ENCODE peak calls at places on chromosomes 13 and 19, in nine cellular contexts. F is foreskin fibroblast, I is neural crest cell, P is Panc1, Q is AG09319, R is kidney epithelial cell, E is Peyer's patch, G is PC-3, N is cardiac muscle cell. W is an unnamed sample.

GRCh38 chr13:92265408-92265807 is 867.0 kb downstream of the GPC5 start:
- DNase-seq in F (no peak), G (no peak), I (no peak), Q (no peak), E (no peak), R (no peak), N (peak), P (no peak), W (no peak)

GRCh38 chr19:43598445-43599240 is 2.2 kb downstream of the ZNF576 start:
- DNase-seq in N (no peak), R (no peak), I (no peak), E (no peak), G (no peak), Q (no peak), F (no peak), P (no peak), W (no peak)

GRCh38 chr19:48400018-48400742 is 6.7 kb downstream of the GRIN2D start:
- DNase-seq in N (peak), G (peak), E (no peak), F (peak), Q (no peak), R (no peak), P (no peak), I (peak), W (peak)

GRCh38 chr19:5850743-5851293 is 431 bp downstream of the FUT3 start:
- DNase-seq in E (peak), G (peak), P (no peak), Q (peak), N (peak), F (peak), R (no peak), I (no peak), W (no peak)

GRCh38 chr19:10461047-10461949 is 41.0 kb downstream of the PDE4A start:
- DNase-seq in N (peak), I (peak), R (peak), E (peak), P (no peak), G (peak), F (peak), Q (peak), W (peak)

GRCh38 chr19:46494115-46494935 is 1.3 kb downstream of the PNMA8B start:
- DNase-seq in Q (no peak), F (no peak), N (no peak), R (no peak), E (no peak), I (no peak), G (no peak), P (no peak), W (no peak)

GRCh38 chr13:100520936-100521765 is 67.4 kb downstream of the GGACT start:
- DNase-seq in E (no peak), Q (no peak), P (no peak), G (no peak), N (no peak), F (no peak), I (peak), R (no peak), W (no peak)

GRCh38 chr13:37412271-37412683 is 186.3 kb downstream of the POSTN start:
- DNase-seq in R (no peak), N (no peak), I (no peak), P (no peak), G (no peak), E (no peak), Q (no peak), F (peak), W (no peak)

GRCh38 chr19:13644648-13645047 is 119.7 kb upstream of the MRI1 start:
- DNase-seq in G (no peak), R (no peak), Q (no peak), E (no peak), F (no peak), N (no peak), I (no peak), P (no peak), W (peak)

GRCh38 chr19:46076951-46077814 is 36.4 kb upstream of the IGFL4 start:
- DNase-seq in N (peak), E (peak), I (peak), Q (peak), F (peak), R (no peak), G (peak), P (no peak), W (peak)

GRCh38 chr19:33808399-33808798 is 11.7 kb downstream of the KCTD15 start:
- DNase-seq in P (no peak), Q (no peak), E (no peak), I (no peak), F (no peak), R (no peak), G (no peak), N (no peak), W (no peak)

GRCh38 chr13:52411629-52412028 is 5.7 kb upstream of the THSD1 start:
- DNase-seq in Q (no peak), R (peak), I (no peak), F (peak), G (peak), E (no peak), N (no peak), P (no peak), W (no peak)

GRCh38 chr13:33348366-33348765 is 62.8 kb upstream of the STARD13 start:
- DNase-seq in Q (no peak), I (no peak), R (no peak), N (peak), E (no peak), G (peak), F (no peak), P (no peak), W (no peak)

GRCh38 chr13:94914829-94915228 is 202.5 kb upstream of the SOX21 start:
- DNase-seq in F (peak), Q (no peak), I (no peak), R (no peak), N (no peak), E (no peak), G (no peak), P (no peak), W (no peak)

GRCh38 chr13:88622362-88622973 is 951.3 kb downstream of the SLITRK5 start:
- DNase-seq in G (no peak), P (no peak), F (no peak), N (no peak), I (no peak), Q (no peak), E (no peak), R (no peak), W (no peak)

GRCh38 chr13:66835040-66835628 is 395.0 kb downstream of the PCDH9 start:
- DNase-seq in F (no peak), N (peak), I (no peak), R (peak), Q (no peak), P (no peak), E (peak), G (no peak), W (peak)

GRCh38 chr19:45972081-45972943 is 1.4 kb downstream of the NOVA2 start:
- DNase-seq in P (no peak), R (no peak), F (no peak), G (no peak), Q (no peak), I (no peak), N (no peak), E (no peak), W (no peak)

GRCh38 chr13:77779461-77780272 is 82.2 kb downstream of the SLAIN1 start:
- DNase-seq in R (peak), P (peak), I (peak), E (no peak), Q (peak), G (peak), N (peak), F (no peak), W (peak)

GRCh38 chr13:46392967-46393366 is 5.9 kb upstream of the RUBCNL start:
- DNase-seq in N (no peak), Q (no peak), F (no peak), R (peak), G (peak), I (no peak), E (no peak), P (no peak), W (no peak)

GRCh38 chr19:1521636-1522035 is 2.2 kb upstream of the PLK5 start:
- DNase-seq in F (no peak), Q (no peak), R (no peak), G (no peak), N (peak), P (no peak), E (no peak), I (no peak), W (no peak)

GRCh38 chr13:40589285-40590109 is 76.9 kb downstream of the FOXO1 start:
- DNase-seq in I (no peak), E (no peak), G (peak), N (peak), P (no peak), R (peak), F (peak), Q (no peak), W (peak)

GRCh38 chr19:5691205-5691929 is 1.3 kb downstream of the RPL36 start:
- DNase-seq in Q (peak), P (no peak), F (no peak), E (peak), G (peak), R (no peak), I (no peak), N (peak), W (peak)

GRCh38 chr19:9811139-9811538 is 7.7 kb downstream of the FBXL12 start:
- DNase-seq in N (no peak), R (no peak), Q (no peak), G (no peak), I (no peak), P (no peak), E (no peak), F (no peak), W (no peak)

GRCh38 chr19:11422163-11423068 is 3.3 kb upstream of the RGL3 start:
- DNase-seq in P (no peak), I (peak), Q (no peak), N (peak), E (peak), R (peak), G (no peak), F (peak), W (no peak)

GRCh38 chr19:54160948-54161347 is 1.4 kb upstream of the LENG1 start:
- DNase-seq in P (no peak), N (no peak), E (no peak), R (no peak), G (peak), F (no peak), I (no peak), Q (no peak), W (no peak)

GRCh38 chr13:100808848-100809247 is 134.3 kb upstream of the TMTC4 start:
- DNase-seq in P (no peak), F (no peak), E (no peak), G (no peak), N (no peak), R (no peak), Q (no peak), I (peak), W (no peak)

GRCh38 chr19:21022996-21023395 is 2.5 kb downstream of the ZNF430 start:
- DNase-seq in P (no peak), I (no peak), Q (no peak), G (peak), R (peak), E (no peak), N (peak), F (peak), W (no peak)

GRCh38 chr13:48545608-48546007 is 12.7 kb upstream of the RCBTB2 start:
- DNase-seq in R (no peak), E (no peak), F (no peak), P (no peak), G (no peak), I (no peak), Q (no peak), N (no peak), W (no peak)

GRCh38 chr13:29453657-29454056 is 141.8 kb downstream of the SLC7A1 start:
- DNase-seq in R (no peak), N (no peak), I (no peak), G (no peak), P (no peak), Q (no peak), F (no peak), E (no peak), W (no peak)

GRCh38 chr19:48900477-48901452 is 653 bp downstream of the NUCB1 start:
- DNase-seq in N (peak), E (no peak), G (peak), I (no peak), R (no peak), P (no peak), F (no peak), Q (no peak), W (no peak)

GRCh38 chr13:43044720-43045301 is 21.4 kb downstream of the DNAJC15 start:
- DNase-seq in P (no peak), F (no peak), R (no peak), N (no peak), E (no peak), G (no peak), Q (no peak), I (no peak), W (no peak)

GRCh38 chr13:65095118-65095517 is 2135.0 kb downstream of the PCDH9 start:
- DNase-seq in F (no peak), R (no peak), G (no peak), P (no peak), I (no peak), N (no peak), E (no peak), Q (no peak), W (no peak)

GRCh38 chr19:952680-953500 is 27.1 kb downstream of the ARID3A start:
- DNase-seq in N (peak), E (peak), G (peak), R (no peak), Q (no peak), I (no peak), F (no peak), P (no peak), W (no peak)

GRCh38 chr13:72390909-72391308 is 336.5 kb downstream of the MZT1 start:
- DNase-seq in G (peak), I (no peak), N (no peak), E (no peak), R (peak), F (no peak), Q (no peak), P (no peak), W (no peak)

GRCh38 chr19:58569943-58570670 is 3.0 kb downstream of the MZF1 start:
- DNase-seq in R (no peak), G (no peak), P (no peak), Q (no peak), F (no peak), I (no peak), N (no peak), E (peak), W (no peak)

GRCh38 chr13:92224825-92225224 is 826.4 kb downstream of the GPC5 start:
- DNase-seq in R (no peak), N (no peak), P (no peak), Q (no peak), E (no peak), F (no peak), I (no peak), G (no peak), W (no peak)

GRCh38 chr19:42176990-42177685 is 40.3 kb downstream of the DEDD2 start:
- DNase-seq in Q (peak), R (peak), G (peak), P (no peak), N (peak), E (peak), F (peak), I (peak), W (peak)

GRCh38 chr13:113836917-113837553 is 26.8 kb downstream of the GAS6 start:
- DNase-seq in N (peak), I (no peak), G (peak), R (no peak), Q (peak), P (no peak), F (peak), E (peak), W (no peak)

DNA sequence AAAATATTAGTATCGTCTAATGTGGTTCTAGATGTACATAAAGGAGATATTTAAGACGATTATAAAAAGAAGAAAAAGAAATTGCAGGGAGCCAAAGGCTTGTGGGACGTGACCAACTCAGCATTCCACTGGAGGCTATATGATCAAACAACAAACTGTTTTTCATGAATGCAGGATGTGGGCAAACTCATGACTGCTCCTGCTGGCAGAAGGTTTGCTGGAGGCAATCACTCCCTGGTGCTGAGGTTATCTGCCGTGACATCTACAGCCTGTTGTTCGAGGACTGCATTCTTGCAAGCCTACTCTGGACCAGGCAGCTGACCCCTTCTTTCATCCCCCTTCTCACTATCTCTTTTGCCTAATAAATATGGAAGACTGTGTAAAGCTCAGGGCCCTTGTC is 518.1 kb downstream of the UQCRFS1 start:
- DNase-seq in P (no peak), R (no peak), I (peak), E (no peak), N (no peak), G (no peak), F (no peak), Q (no peak), W (no peak)
- TF ChIP-seq CTCF in P (no peak), R (no peak), I (no peak), E (no peak), N (no peak), G (no peak), F (no peak), Q (no peak), W (no peak)

DNA sequence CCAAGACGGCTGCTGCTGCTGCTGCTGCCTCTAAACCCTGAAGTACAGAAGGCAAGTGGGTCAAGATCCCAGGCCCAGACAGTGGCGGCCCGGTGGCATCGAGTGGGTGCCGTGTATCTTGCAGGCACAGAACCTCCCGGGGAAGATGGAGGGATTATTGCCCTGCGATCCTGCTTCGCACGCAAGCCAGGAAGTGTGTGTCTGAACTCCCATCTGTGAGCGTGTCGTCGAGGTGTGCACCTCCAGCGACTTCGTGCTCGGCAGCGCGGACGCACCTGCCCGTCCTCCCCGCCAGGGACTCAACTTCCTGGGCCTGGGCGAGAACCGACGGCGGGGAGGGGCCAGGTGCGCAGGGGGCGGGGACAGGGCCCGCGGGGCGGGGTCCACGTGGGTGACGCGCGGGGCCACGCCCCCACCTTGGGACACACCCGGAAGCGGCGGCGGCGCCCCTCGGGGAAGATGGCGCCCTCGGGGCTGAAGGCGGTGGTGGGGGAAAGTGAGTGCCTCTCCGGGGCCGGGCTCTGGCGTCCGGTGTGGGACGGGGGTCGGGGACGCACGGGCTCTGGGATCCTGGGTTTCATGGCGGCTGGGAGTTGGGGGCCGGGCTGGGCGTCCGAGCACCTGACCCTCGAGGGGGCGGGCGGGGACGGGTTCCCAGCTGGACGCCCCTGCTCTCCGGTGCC is at the start of gene STXBP2:
- DNase-seq in I (no peak), P (no peak), E (peak), R (no peak), Q (no peak), F (no peak), N (peak), G (peak), W (no peak)
- TF ChIP-seq CTCF in I (peak), P (no peak), E (peak), R (no peak), Q (no peak), F (no peak), N (no peak), G (no peak), W (no peak)

GRCh38 chr13:85431720-85432119 is 367.5 kb downstream of the SLITRK6 start:
- DNase-seq in P (no peak), F (no peak), G (no peak), R (no peak), Q (no peak), N (no peak), E (peak), I (no peak), W (no peak)
- TF ChIP-seq CTCF in P (no peak), F (no peak), G (no peak), R (no peak), Q (no peak), N (no peak), E (no peak), I (no peak), W (no peak)

GRCh38 chr19:35141627-35142401 is 1.2 kb upstream of the FXYD7 start:
- DNase-seq in I (no peak), G (no peak), N (peak), P (no peak), E (no peak), R (no peak), Q (no peak), F (no peak), W (no peak)

GRCh38 chr19:35140898-35141626 is 2.0 kb upstream of the FXYD7 start:
- DNase-seq in E (peak), N (peak), I (peak), G (peak), P (no peak), R (no peak), Q (peak), F (peak), W (peak)

GRCh38 chr19:35140207-35140897 is 1.7 kb downstream of the FXYD1 start:
- DNase-seq in Q (no peak), R (no peak), G (no peak), F (no peak), N (no peak), E (no peak), P (no peak), I (no peak), W (no peak)

GRCh38 chr19:35138305-35138799 is 272 bp upstream of the FXYD1 start:
- DNase-seq in N (peak), F (no peak), Q (no peak), I (no peak), G (no peak), R (no peak), P (no peak), E (no peak), W (no peak)

DNA sequence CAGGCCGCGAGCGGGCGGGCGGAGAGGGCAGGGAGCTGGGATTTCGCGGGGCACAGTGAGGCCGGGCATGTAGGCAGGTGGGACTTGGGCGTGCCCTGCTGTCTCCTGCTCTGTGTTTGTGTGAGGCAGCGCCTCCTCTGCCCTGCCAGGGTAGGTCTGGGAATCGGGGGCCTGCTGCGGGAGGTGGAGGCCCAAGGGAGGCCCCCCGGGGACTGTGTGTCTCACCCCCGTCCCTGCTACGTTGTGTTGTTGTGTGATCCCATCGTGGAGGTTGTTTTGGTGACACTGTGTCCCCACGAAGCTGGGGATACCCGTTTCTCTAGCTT is 957 bp downstream of the FXYD1 start:
- DNase-seq in I (no peak), E (no peak), N (no peak), Q (no peak), R (no peak), G (no peak), F (no peak), P (no peak), W (no peak)
- TF ChIP-seq CTCF in I (no peak), E (no peak), N (no peak), Q (no peak), R (no peak), G (no peak), F (no peak), P (no peak), W (no peak)

GRCh38 chr19:16258440-16258903 is 60.8 kb downstream of the AP1M1 start:
- DNase-seq in I (no peak), G (no peak), P (no peak), N (peak), R (no peak), E (no peak), F (no peak), Q (no peak), W (no peak)

GRCh38 chr19:16260160-16260793 is 62.6 kb downstream of the AP1M1 start:
- DNase-seq in I (no peak), N (no peak), P (no peak), R (no peak), Q (no peak), F (no peak), E (no peak), G (no peak), W (no peak)

GRCh38 chr19:16257509-16258002 is 59.8 kb downstream of the AP1M1 start:
- DNase-seq in N (no peak), I (no peak), F (no peak), G (no peak), E (no peak), P (no peak), Q (no peak), R (no peak), W (no peak)

GRCh38 chr19:16260794-16261161 is 63.1 kb downstream of the AP1M1 start:
- DNase-seq in R (no peak), G (no peak), N (no peak), I (no peak), E (no peak), Q (no peak), P (no peak), F (no peak), W (no peak)

GRCh38 chr19:16259385-16260159 is 61.9 kb downstream of the AP1M1 start:
- DNase-seq in I (no peak), P (no peak), R (no peak), Q (no peak), F (no peak), E (no peak), G (no peak), N (no peak), W (no peak)
- TF ChIP-seq CTCF in I (no peak), P (no peak), R (no peak), Q (no peak), F (no peak), E (no peak), G (no peak), N (no peak), W (no peak)

W was measured in BE2C.